ENCODE peak calls at places on chromosomes 16 and 17, in nine cellular contexts. A, L, W, Q, P, U, S, X and I are unnamed samples.

GRCh38 chr16:23530062-23530461 is 19.8 kb upstream of the GGA2 start:
- DNase-seq in X (no peak), A (no peak), U (no peak), Q (no peak), P (no peak), L (no peak), W (no peak), S (no peak), I (no peak)

GRCh38 chr16:30720694-30721093 is 21.7 kb downstream of the SRCAP start:
- DNase-seq in Q (no peak), A (no peak), X (no peak), W (no peak), P (no peak), L (no peak), U (no peak), S (no peak), I (no peak)

GRCh38 chr17:55722742-55723487 is at the start of gene TMEM100:
- DNase-seq in U (no peak), Q (no peak), A (no peak), X (no peak), L (peak), W (no peak), S (no peak), P (no peak), I (no peak)

GRCh38 chr17:51423421-51424160 is 163.2 kb downstream of the UTP18 start:
- DNase-seq in P (no peak), Q (no peak), A (no peak), S (no peak), U (no peak), X (no peak), W (no peak), L (no peak), I (no peak)

GRCh38 chr16:54577566-54578180 is 291.1 kb upstream of the IRX3 start:
- DNase-seq in X (no peak), L (no peak), Q (no peak), P (no peak), U (no peak), W (no peak), A (no peak), S (no peak), I (no peak)

GRCh38 chr16:11868412-11868980 is 17.2 kb upstream of the RSL1D1 start:
- DNase-seq in W (no peak), P (no peak), U (no peak), L (no peak), S (no peak), Q (no peak), A (no peak), X (no peak), I (no peak)

GRCh38 chr17:66542183-66542966 is 240.0 kb downstream of the PRKCA start:
- DNase-seq in S (no peak), L (peak), W (no peak), U (no peak), P (peak), A (no peak), X (peak), Q (no peak), I (no peak)

GRCh38 chr17:79325707-79326106 is 251.1 kb downstream of the ENGASE start:
- DNase-seq in Q (no peak), L (peak), S (no peak), U (no peak), W (no peak), A (no peak), X (no peak), P (no peak), I (no peak)